ENCODE peak calls at places on chromosomes 13 and 19, in six cellular contexts. C is Peyer's patch, J is A549, A is fibroblast of pulmonary artery, L is esophagus squamous epithelium, I is breast epithelium. B is an unnamed sample.

GRCh38 chr19:2462635-2463421 is 6.1 kb upstream of the LMNB2 start:
- DNase-seq in I (peak), J (no peak), L (no peak), C (no peak), A (peak), B (no peak)

GRCh38 chr19:45376045-45376724 is 5.8 kb upstream of the ERCC2 start:
- DNase-seq in I (no peak), J (peak), A (peak), L (no peak), C (no peak), B (peak)

GRCh38 chr19:1364070-1364719 is 19.5 kb upstream of the NDUFS7 start:
- DNase-seq in I (no peak), A (no peak), C (no peak), L (no peak), J (no peak), B (no peak)

GRCh38 chr19:2974342-2974932 is 2.9 kb upstream of the TLE6 start:
- DNase-seq in J (no peak), C (no peak), L (no peak), I (no peak), A (peak), B (no peak)

GRCh38 chr19:18961767-18962423 is 20.9 kb upstream of the HOMER3 start:
- DNase-seq in J (no peak), I (no peak), C (no peak), L (no peak), A (no peak), B (no peak)

GRCh38 chr19:34482380-34483250 is 1.1 kb downstream of the WTIP start:
- DNase-seq in A (peak), I (no peak), L (no peak), C (no peak), J (peak), B (no peak)

GRCh38 chr13:41802684-41803554 is 158.0 kb downstream of the VWA8 start:
- DNase-seq in A (peak), I (no peak), C (no peak), L (no peak), J (no peak), B (peak)

GRCh38 chr19:33143897-33144405 is 12.0 kb downstream of the WDR88 start:
- DNase-seq in L (no peak), C (peak), J (peak), A (peak), I (peak), B (no peak)

GRCh38 chr19:12784394-12784870 is 6.9 kb upstream of the JUNB start:
- DNase-seq in A (no peak), C (no peak), I (no peak), J (no peak), L (no peak), B (no peak)

GRCh38 chr13:44837250-44837649 is 152.0 kb downstream of the NUFIP1 start:
- DNase-seq in J (no peak), C (no peak), I (no peak), A (peak), L (no peak), B (no peak)

GRCh38 chr13:82092312-82092711 is 1751.4 kb upstream of the SPRY2 start:
- DNase-seq in C (no peak), J (no peak), L (no peak), A (no peak), I (no peak), B (no peak)

GRCh38 chr13:43365042-43365344 is 341.6 kb downstream of the DNAJC15 start:
- DNase-seq in I (no peak), J (no peak), C (no peak), L (no peak), A (no peak), B (no peak)

GRCh38 chr13:39959497-39959896 is 304.0 kb downstream of the COG6 start:
- DNase-seq in A (no peak), I (no peak), L (no peak), C (no peak), J (no peak), B (no peak)

GRCh38 chr13:113582841-113583631 is 1.5 kb upstream of the TFDP1 start:
- DNase-seq in J (no peak), A (no peak), C (no peak), I (peak), L (no peak), B (no peak)

GRCh38 chr19:41774515-41774980 is 19.2 kb downstream of the CEACAM6 start:
- DNase-seq in J (peak), L (no peak), A (no peak), C (no peak), I (no peak), B (no peak)

GRCh38 chr19:46791944-46792343 is 3.5 kb upstream of the SLC1A5 start:
- DNase-seq in C (no peak), I (no peak), J (no peak), A (no peak), L (no peak), B (no peak)

GRCh38 chr13:57601536-57601935 is 30.0 kb upstream of the PCDH17 start:
- DNase-seq in J (no peak), A (no peak), I (no peak), C (no peak), L (no peak), B (no peak)

GRCh38 chr13:44746690-44747089 is 170.6 kb upstream of the TSC22D1 start:
- DNase-seq in C (no peak), J (no peak), A (no peak), L (no peak), I (no peak), B (no peak)

GRCh38 chr13:60411464-60411863 is 14.4 kb downstream of the TDRD3 start:
- DNase-seq in I (no peak), L (no peak), A (no peak), J (no peak), C (no peak), B (no peak)

GRCh38 chr13:94559201-94559795 is 36.7 kb downstream of the TGDS start:
- DNase-seq in L (no peak), A (no peak), J (no peak), C (no peak), I (no peak), B (no peak)

GRCh38 chr19:39296906-39297305 is 699 bp downstream of the IFNL1 start:
- DNase-seq in I (no peak), A (no peak), J (no peak), C (no peak), L (no peak), B (no peak)

GRCh38 chr19:18895038-18895827 is 725 bp downstream of the CERS1 start:
- DNase-seq in A (peak), I (no peak), J (peak), C (no peak), L (no peak), B (no peak)

DNA sequence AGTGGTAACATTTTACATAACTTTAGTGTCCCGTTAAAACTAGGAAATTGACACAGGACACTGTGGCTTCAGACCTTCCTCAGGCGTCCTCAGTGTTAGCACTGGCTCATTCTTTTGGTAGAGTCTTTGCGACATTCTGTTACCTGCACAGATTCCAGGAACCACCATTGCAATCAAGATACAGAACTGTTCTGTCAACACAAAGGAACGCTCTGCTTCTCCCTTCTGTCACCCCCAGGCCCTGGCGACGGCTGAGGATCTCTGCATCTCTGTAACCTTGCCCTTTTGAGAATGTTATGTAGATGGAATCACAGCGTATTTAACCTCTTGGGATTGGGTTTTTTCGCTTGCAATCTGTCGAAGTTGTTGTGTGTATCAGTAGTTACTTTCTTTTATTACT is 22.6 kb downstream of the KDM4B start:
- DNase-seq in C (no peak), I (no peak), L (no peak), A (no peak), J (no peak), B (no peak)
- TF ChIP-seq CTCF in C (no peak), I (no peak), L (no peak), A (no peak), J (no peak), B (no peak)

GRCh38 chr19:50413531-50413930 is 5.2 kb upstream of the SPIB start:
- DNase-seq in A (no peak), I (no peak), C (no peak), L (no peak), J (no peak), B (no peak)
- H3K4me3 ChIP-seq in A (no peak), I (no peak), C (no peak), L (no peak), J (no peak), B (no peak)

GRCh38 chr13:28483313-28483931 is 11.5 kb downstream of the FLT1 start:
- DNase-seq in J (no peak), L (no peak), I (no peak), C (no peak), A (no peak), B (no peak)
- TF ChIP-seq CTCF in J (no peak), L (no peak), I (no peak), C (no peak), A (no peak), B (no peak)

DNA sequence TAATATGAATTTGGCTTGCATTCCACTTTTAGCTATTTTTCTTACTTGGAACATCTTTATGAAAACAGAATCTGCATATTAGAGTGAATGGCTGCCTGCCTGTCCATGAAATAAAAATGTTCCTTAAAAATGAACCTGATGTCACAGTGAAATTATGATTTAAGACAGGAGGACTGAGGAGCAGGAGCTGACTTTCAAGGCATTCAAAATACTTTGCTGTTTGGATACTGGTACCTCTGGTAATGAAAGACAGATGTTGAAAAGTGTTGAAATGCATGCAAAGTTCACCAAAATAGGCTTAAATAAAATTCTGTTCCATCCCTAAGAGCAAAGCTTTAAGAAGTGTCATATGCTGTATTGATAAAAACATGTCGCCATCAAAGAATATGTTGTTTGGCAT is 1.7 kb downstream of the ARHGEF7 start:
- DNase-seq in L (no peak), A (no peak), C (no peak), J (no peak), I (no peak), B (no peak)
- H3K4me3 ChIP-seq in L (peak), A (no peak), C (no peak), J (no peak), I (peak), B (no peak)